ENCODE peak calls at places on chromosomes 6 and 20, in four cellular contexts. One of them, this sample, is unnamed.

GRCh38 chr6:130602151-130602770 is 224.9 kb upstream of the SMLR1 start:
- DNase-seq in H54: peak
- DNase-seq in foreskin fibroblast: peak
- DNase-seq in stimulated activated CD4-positive, alpha-beta T cell treated with anti-CD3 and anti-CD28 coated beads, Interleukin-1b, Interleukin-23, amount 100 ng/mL, for 24 hours: no peak
- DNase-seq in this sample: no peak

GRCh38 chr6:110557226-110557625 is 80.8 kb upstream of the SLC22A16 start:
- DNase-seq in H54: no peak
- DNase-seq in foreskin fibroblast: no peak
- DNase-seq in stimulated activated CD4-positive, alpha-beta T cell treated with anti-CD3 and anti-CD28 coated beads, Interleukin-1b, Interleukin-23, amount 100 ng/mL, for 24 hours: no peak
- DNase-seq in this sample: no peak

GRCh38 chr20:3592931-3593330 is 70.3 kb downstream of the GFRA4 start:
- DNase-seq in H54: no peak
- DNase-seq in foreskin fibroblast: no peak
- DNase-seq in stimulated activated CD4-positive, alpha-beta T cell treated with anti-CD3 and anti-CD28 coated beads, Interleukin-1b, Interleukin-23, amount 100 ng/mL, for 24 hours: no peak
- DNase-seq in this sample: no peak

GRCh38 chr6:8177721-8178120 is 75.4 kb upstream of the EEF1E1 start:
- DNase-seq in H54: no peak
- DNase-seq in foreskin fibroblast: peak
- DNase-seq in stimulated activated CD4-positive, alpha-beta T cell treated with anti-CD3 and anti-CD28 coated beads, Interleukin-1b, Interleukin-23, amount 100 ng/mL, for 24 hours: no peak
- DNase-seq in this sample: no peak

GRCh38 chr6:13299909-13300308 is 28.4 kb downstream of the TBC1D7 start:
- DNase-seq in H54: no peak
- DNase-seq in foreskin fibroblast: no peak
- DNase-seq in stimulated activated CD4-positive, alpha-beta T cell treated with anti-CD3 and anti-CD28 coated beads, Interleukin-1b, Interleukin-23, amount 100 ng/mL, for 24 hours: no peak
- DNase-seq in this sample: no peak

GRCh38 chr6:52077961-52078613 is 9.3 kb downstream of the PKHD1 start:
- DNase-seq in H54: no peak
- DNase-seq in foreskin fibroblast: no peak
- DNase-seq in stimulated activated CD4-positive, alpha-beta T cell treated with anti-CD3 and anti-CD28 coated beads, Interleukin-1b, Interleukin-23, amount 100 ng/mL, for 24 hours: no peak
- DNase-seq in this sample: no peak

GRCh38 chr6:163314791-163315404 is 99.6 kb upstream of the QKI start:
- DNase-seq in H54: no peak
- DNase-seq in foreskin fibroblast: no peak
- DNase-seq in stimulated activated CD4-positive, alpha-beta T cell treated with anti-CD3 and anti-CD28 coated beads, Interleukin-1b, Interleukin-23, amount 100 ng/mL, for 24 hours: no peak
- DNase-seq in this sample: no peak

GRCh38 chr6:148293181-148293995 is 49.2 kb upstream of the SASH1 start:
- DNase-seq in H54: no peak
- DNase-seq in foreskin fibroblast: no peak
- DNase-seq in stimulated activated CD4-positive, alpha-beta T cell treated with anti-CD3 and anti-CD28 coated beads, Interleukin-1b, Interleukin-23, amount 100 ng/mL, for 24 hours: no peak
- DNase-seq in this sample: peak

GRCh38 chr20:3819413-3820047 is 817 bp upstream of the AP5S1 start:
- DNase-seq in H54: no peak
- DNase-seq in foreskin fibroblast: no peak
- DNase-seq in stimulated activated CD4-positive, alpha-beta T cell treated with anti-CD3 and anti-CD28 coated beads, Interleukin-1b, Interleukin-23, amount 100 ng/mL, for 24 hours: no peak
- DNase-seq in this sample: no peak

GRCh38 chr20:46304361-46304760 is 3.9 kb downstream of the CDH22 start:
- DNase-seq in H54: no peak
- DNase-seq in foreskin fibroblast: no peak
- DNase-seq in stimulated activated CD4-positive, alpha-beta T cell treated with anti-CD3 and anti-CD28 coated beads, Interleukin-1b, Interleukin-23, amount 100 ng/mL, for 24 hours: no peak
- DNase-seq in this sample: no peak

GRCh38 chr6:39923394-39923793 is 10.9 kb downstream of the MOCS1 start:
- DNase-seq in H54: no peak
- DNase-seq in foreskin fibroblast: no peak
- DNase-seq in stimulated activated CD4-positive, alpha-beta T cell treated with anti-CD3 and anti-CD28 coated beads, Interleukin-1b, Interleukin-23, amount 100 ng/mL, for 24 hours: no peak
- DNase-seq in this sample: peak

GRCh38 chr6:157726892-157727628 is 96.0 kb upstream of the SNX9 start:
- DNase-seq in H54: no peak
- DNase-seq in foreskin fibroblast: no peak
- DNase-seq in stimulated activated CD4-positive, alpha-beta T cell treated with anti-CD3 and anti-CD28 coated beads, Interleukin-1b, Interleukin-23, amount 100 ng/mL, for 24 hours: no peak
- DNase-seq in this sample: peak

GRCh38 chr20:58017237-58017969 is 211.1 kb downstream of the ANKRD60 start:
- DNase-seq in H54: peak
- DNase-seq in foreskin fibroblast: peak
- DNase-seq in stimulated activated CD4-positive, alpha-beta T cell treated with anti-CD3 and anti-CD28 coated beads, Interleukin-1b, Interleukin-23, amount 100 ng/mL, for 24 hours: no peak
- DNase-seq in this sample: peak

GRCh38 chr20:51022803-51023616 is at the start of gene KCNG1:
- DNase-seq in H54: no peak
- DNase-seq in foreskin fibroblast: peak
- DNase-seq in stimulated activated CD4-positive, alpha-beta T cell treated with anti-CD3 and anti-CD28 coated beads, Interleukin-1b, Interleukin-23, amount 100 ng/mL, for 24 hours: peak
- DNase-seq in this sample: peak

GRCh38 chr20:50111120-50111828 is 1.7 kb downstream of the UBE2V1 start:
- DNase-seq in H54: peak
- DNase-seq in foreskin fibroblast: peak
- DNase-seq in stimulated activated CD4-positive, alpha-beta T cell treated with anti-CD3 and anti-CD28 coated beads, Interleukin-1b, Interleukin-23, amount 100 ng/mL, for 24 hours: no peak
- DNase-seq in this sample: no peak

GRCh38 chr6:2263896-2264295 is 18.5 kb upstream of the GMDS start:
- DNase-seq in H54: no peak
- DNase-seq in foreskin fibroblast: no peak
- DNase-seq in stimulated activated CD4-positive, alpha-beta T cell treated with anti-CD3 and anti-CD28 coated beads, Interleukin-1b, Interleukin-23, amount 100 ng/mL, for 24 hours: no peak
- DNase-seq in this sample: no peak

GRCh38 chr6:107444277-107444676 is 15.1 kb downstream of the PDSS2 start:
- DNase-seq in H54: no peak
- DNase-seq in foreskin fibroblast: no peak
- DNase-seq in stimulated activated CD4-positive, alpha-beta T cell treated with anti-CD3 and anti-CD28 coated beads, Interleukin-1b, Interleukin-23, amount 100 ng/mL, for 24 hours: no peak
- DNase-seq in this sample: no peak